ENCODE peak calls at places on chromosomes 12 and 14, in ten cellular contexts. Q, M, C, L, P, E, F, Y, W and J are unnamed samples. For H3K4me1, the result is how much of the 10 kb centered on the place peaks cover.

GRCh38 chr12:50753232-50753769 is 10.6 kb upstream of the ATF1 start:
- DNase-seq in Q (no peak), M (no peak), C (peak), L (no peak), P (no peak), E (no peak), F (no peak), Y (no peak), W (no peak), J (no peak)

GRCh38 chr12:25256005-25256404 is 5.3 kb upstream of the KRAS start:
- DNase-seq in Q (no peak), M (no peak), C (no peak), L (no peak), P (no peak), E (no peak), F (no peak), Y (no peak), W (no peak), J (no peak)

GRCh38 chr12:102948941-102949352 is 8.5 kb upstream of the ASCL1 start:
- DNase-seq in Q (peak), M (no peak), C (no peak), L (peak), P (no peak), E (peak), F (peak), Y (peak), W (peak), J (no peak)

GRCh38 chr14:94646481-94646880 is 34.3 kb downstream of the SERPINA3 start:
- DNase-seq in Q (no peak), M (no peak), C (no peak), L (peak), P (no peak), E (no peak), F (no peak), Y (no peak), W (peak), J (no peak)

GRCh38 chr12:132986885-132987225 is 688 bp downstream of the ZNF26 start:
- DNase-seq in Q (no peak), M (no peak), C (no peak), L (peak), P (no peak), E (no peak), F (peak), Y (no peak), W (no peak), J (no peak)

GRCh38 chr14:100891501-100892445 is 11.7 kb downstream of the RTL1 start:
- DNase-seq in Q (no peak), M (no peak), C (no peak), L (no peak), P (peak), E (no peak), F (no peak), Y (no peak), W (no peak), J (no peak)

GRCh38 chr14:29735459-29735858 is 192.2 kb downstream of the PRKD1 start:
- DNase-seq in Q (no peak), M (no peak), C (no peak), L (no peak), P (no peak), E (peak), F (no peak), Y (no peak), W (peak), J (no peak)

GRCh38 chr12:28086521-28086920 is 103.7 kb upstream of the CCDC91 start:
- DNase-seq in Q (no peak), M (no peak), C (no peak), L (no peak), P (no peak), E (no peak), F (no peak), Y (no peak), W (no peak), J (no peak)

GRCh38 chr12:80582431-80582830 is 125.0 kb upstream of the MYF6 start:
- DNase-seq in Q (no peak), M (no peak), C (no peak), L (no peak), P (no peak), E (no peak), F (no peak), Y (no peak), W (no peak), J (no peak)

GRCh38 chr12:122197612-122197966 is 5.9 kb upstream of the B3GNT4 start:
- DNase-seq in Q (no peak), M (no peak), C (no peak), L (peak), P (no peak), E (no peak), F (no peak), Y (no peak), W (no peak), J (no peak)

GRCh38 chr14:42628591-42628990 is 1021.9 kb downstream of the LRFN5 start:
- DNase-seq in Q (no peak), M (no peak), C (no peak), L (no peak), P (no peak), E (no peak), F (no peak), Y (no peak), W (no peak), J (no peak)

GRCh38 chr12:78181544-78182162 is 351.0 kb downstream of the NAV3 start:
- DNase-seq in Q (peak), M (no peak), C (no peak), L (peak), P (no peak), E (no peak), F (peak), Y (no peak), W (peak), J (no peak)

GRCh38 chr14:51562816-51563215 is 88.9 kb upstream of the FRMD6 start:
- DNase-seq in Q (no peak), M (no peak), C (peak), L (peak), P (no peak), E (no peak), F (no peak), Y (no peak), W (no peak), J (no peak)

GRCh38 chr12:121260091-121260490 is 36.4 kb downstream of the CAMKK2 start:
- DNase-seq in Q (no peak), M (no peak), C (no peak), L (no peak), P (no peak), E (no peak), F (no peak), Y (no peak), W (no peak), J (no peak)

GRCh38 chr14:23000860-23001259 is 9.1 kb downstream of the C14orf93 start:
- DNase-seq in Q (no peak), M (no peak), C (no peak), L (no peak), P (no peak), E (no peak), F (no peak), Y (no peak), W (no peak), J (no peak)

GRCh38 chr14:53757732-53758131 is 198.9 kb downstream of the BMP4 start:
- DNase-seq in Q (no peak), M (no peak), C (no peak), L (no peak), P (no peak), E (no peak), F (no peak), Y (no peak), W (no peak), J (no peak)

GRCh38 chr12:75444444-75445136 is 36.0 kb upstream of the GLIPR1 start:
- DNase-seq in Q (peak), M (no peak), C (peak), L (peak), P (no peak), E (no peak), F (peak), Y (no peak), W (no peak), J (no peak)

GRCh38 chr12:53324113-53324778 is 2.8 kb upstream of the AAAS start:
- DNase-seq in Q (peak), M (no peak), C (peak), L (no peak), P (no peak), E (no peak), F (no peak), Y (peak), W (no peak), J (no peak)

GRCh38 chr12:70070494-70071007 is 172.7 kb upstream of the CNOT2 start:
- DNase-seq in Q (no peak), M (no peak), C (no peak), L (peak), P (no peak), E (no peak), F (no peak), Y (no peak), W (peak), J (no peak)

GRCh38 chr12:43370299-43370698 is 181.7 kb downstream of the ADAMTS20 start:
- DNase-seq in Q (no peak), M (peak), C (peak), L (peak), P (no peak), E (no peak), F (no peak), Y (no peak), W (no peak), J (no peak)

GRCh38 chr14:24172261-24172860 is 481 bp downstream of the REC8 start:
- DNase-seq in Q (no peak), M (no peak), C (no peak), L (no peak), P (no peak), E (no peak), F (no peak), Y (no peak), W (no peak), J (no peak)

GRCh38 chr12:130920711-130921381 is 32.9 kb upstream of the ADGRD1 start:
- DNase-seq in Q (no peak), M (no peak), C (no peak), L (peak), P (peak), E (peak), F (no peak), Y (no peak), W (no peak), J (no peak)

GRCh38 chr12:50174971-50175715 is 8.0 kb upstream of the CERS5 start:
- DNase-seq in Q (peak), M (peak), C (peak), L (peak), P (no peak), E (peak), F (peak), Y (peak), W (peak), J (no peak)

GRCh38 chr12:64707362-64707761 is 51.8 kb downstream of the GNS start:
- DNase-seq in Q (no peak), M (no peak), C (peak), L (no peak), P (no peak), E (no peak), F (no peak), Y (no peak), W (no peak), J (no peak)

GRCh38 chr14:85317491-85318021 is 212.4 kb upstream of the FLRT2 start:
- DNase-seq in Q (no peak), M (no peak), C (peak), L (peak), P (no peak), E (no peak), F (no peak), Y (no peak), W (no peak), J (no peak)

GRCh38 chr12:108190529-108190928 is 61.4 kb downstream of the WSCD2 start:
- DNase-seq in Q (peak), M (no peak), C (no peak), L (no peak), P (no peak), E (peak), F (no peak), Y (no peak), W (no peak), J (no peak)

GRCh38 chr12:114698566-114699163 is 14.7 kb upstream of the TBX3 start:
- DNase-seq in Q (no peak), M (no peak), C (no peak), L (no peak), P (no peak), E (no peak), F (no peak), Y (no peak), W (peak), J (no peak)

GRCh38 chr14:60723218-60724079 is 702 bp downstream of the SIX4 start:
- DNase-seq in Q (peak), M (peak), C (peak), L (peak), P (peak), E (no peak), F (peak), Y (peak), W (peak), J (no peak)

GRCh38 chr12:120252071-120252906 is 13.2 kb downstream of the PXN start:
- DNase-seq in Q (no peak), M (no peak), C (no peak), L (no peak), P (peak), E (no peak), F (no peak), Y (peak), W (no peak), J (no peak)

GRCh38 chr12:19739195-19739776 is 300.0 kb downstream of the AEBP2 start:
- DNase-seq in Q (peak), M (peak), C (peak), L (peak), P (no peak), E (peak), F (peak), Y (peak), W (peak), J (no peak)

GRCh38 chr12:53725824-53726223 is 1.4 kb downstream of the CALCOCO1 start:
- DNase-seq in Q (no peak), M (no peak), C (no peak), L (peak), P (no peak), E (no peak), F (no peak), Y (no peak), W (no peak), J (no peak)

GRCh38 chr12:92107094-92107493 is 38.6 kb downstream of the BTG1 start:
- DNase-seq in Q (no peak), M (no peak), C (no peak), L (no peak), P (no peak), E (no peak), F (no peak), Y (no peak), W (peak), J (no peak)

GRCh38 chr12:92108651-92109050 is 37.0 kb downstream of the BTG1 start:
- DNase-seq in Q (peak), M (no peak), C (no peak), L (peak), P (no peak), E (peak), F (no peak), Y (no peak), W (peak), J (no peak)

GRCh38 chr12:92105676-92106075 is 40.0 kb downstream of the BTG1 start:
- DNase-seq in Q (no peak), M (no peak), C (no peak), L (no peak), P (no peak), E (no peak), F (no peak), Y (no peak), W (no peak), J (no peak)

GRCh38 chr12:92109613-92110012 is 36.0 kb downstream of the BTG1 start:
- DNase-seq in Q (no peak), M (no peak), C (no peak), L (no peak), P (no peak), E (no peak), F (no peak), Y (no peak), W (no peak), J (no peak)

GRCh38 chr12:92107621-92108131 is 38.0 kb downstream of the BTG1 start:
- DNase-seq in Q (peak), M (no peak), C (no peak), L (no peak), P (no peak), E (no peak), F (no peak), Y (no peak), W (peak), J (no peak)
- H3K4me1 ChIP-seq in Q (under half), M (under half), C (under half), L (under half), P (under half), E (under half), F (half or more), Y (under half), W (under half), J (under half)

GRCh38 chr14:20461230-20462141 is at the start of gene PIP4P1:
- DNase-seq in Q (peak), M (peak), C (peak), L (peak), P (peak), E (peak), F (peak), Y (peak), W (peak), J (peak)
- H3K4me1 ChIP-seq in Q (under half), M (under half), C (under half), L (under half), P (under half), E (under half), F (under half), Y (under half), W (under half), J (half or more)

GRCh38 chr12:6955462-6956331 is 4.5 kb downstream of the PTPN6 start:
- DNase-seq in Q (no peak), M (no peak), C (no peak), L (no peak), P (no peak), E (no peak), F (no peak), Y (no peak), W (no peak), J (no peak)
- H3K4me1 ChIP-seq in Q (under half), M (under half), C (under half), L (under half), P (under half), E (half or more), F (under half), Y (half or more), W (under half), J (under half)

GRCh38 chr14:103649001-103649400 is 20.0 kb downstream of the KLC1 start:
- DNase-seq in Q (no peak), M (no peak), C (no peak), L (no peak), P (no peak), E (no peak), F (no peak), Y (no peak), W (no peak), J (no peak)
- H3K4me1 ChIP-seq in Q (under half), M (under half), C (under half), L (under half), P (under half), E (under half), F (under half), Y (under half), W (under half), J (under half)

GRCh38 chr14:104371917-104372316 is 207.6 kb upstream of the C14orf180 start:
- DNase-seq in Q (no peak), M (no peak), C (no peak), L (no peak), P (no peak), E (no peak), F (no peak), Y (no peak), W (no peak), J (no peak)

GRCh38 chr14:104369208-104369607 is 210.4 kb upstream of the C14orf180 start:
- DNase-seq in Q (no peak), M (no peak), C (no peak), L (no peak), P (no peak), E (no peak), F (no peak), Y (no peak), W (no peak), J (no peak)

GRCh38 chr14:104371031-104371430 is 208.5 kb upstream of the C14orf180 start:
- DNase-seq in Q (no peak), M (no peak), C (no peak), L (no peak), P (no peak), E (no peak), F (no peak), Y (no peak), W (no peak), J (no peak)

GRCh38 chr14:104368751-104369100 is 210.8 kb upstream of the C14orf180 start:
- DNase-seq in Q (no peak), M (no peak), C (no peak), L (no peak), P (no peak), E (no peak), F (no peak), Y (no peak), W (no peak), J (no peak)

GRCh38 chr14:104370256-104370870 is 209.2 kb upstream of the C14orf180 start:
- DNase-seq in Q (peak), M (no peak), C (no peak), L (no peak), P (no peak), E (no peak), F (peak), Y (no peak), W (peak), J (no peak)
- H3K4me1 ChIP-seq in Q (under half), M (under half), C (under half), L (under half), P (under half), E (under half), F (under half), Y (under half), W (under half), J (under half)

DNA sequence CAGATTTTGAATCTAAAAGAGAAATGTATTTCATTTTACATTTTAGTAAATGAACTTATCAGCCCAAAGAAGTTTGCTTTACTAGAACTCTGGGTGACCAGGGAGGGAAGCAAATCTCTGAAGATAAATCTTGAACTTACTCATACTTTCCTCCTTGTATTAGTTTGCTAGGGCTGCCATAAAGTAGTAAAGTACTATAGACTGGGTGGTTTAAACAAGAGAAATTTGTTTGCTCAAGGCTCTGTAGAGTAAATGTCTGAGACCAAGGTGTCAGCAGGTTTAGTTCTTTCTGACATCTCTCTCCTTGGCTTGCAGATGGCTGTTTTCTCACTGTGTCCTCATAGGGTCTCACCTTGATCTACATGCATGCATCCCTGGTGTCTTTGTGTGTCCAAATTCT is 926.0 kb downstream of the DIO2 start:
- DNase-seq in Q (no peak), M (no peak), C (no peak), L (no peak), P (no peak), E (no peak), F (no peak), Y (no peak), W (no peak), J (no peak)
- H3K4me1 ChIP-seq in Q (under half), M (under half), C (under half), L (under half), P (under half), E (under half), F (under half), Y (under half), W (under half), J (under half)

GRCh38 chr12:56720696-56721615 is 4.1 kb downstream of the NACA start:
- DNase-seq in Q (no peak), M (no peak), C (no peak), L (no peak), P (no peak), E (no peak), F (no peak), Y (no peak), W (peak), J (no peak)
- H3K4me1 ChIP-seq in Q (half or more), M (half or more), C (under half), L (under half), P (under half), E (half or more), F (half or more), Y (half or more), W (under half), J (half or more)

GRCh38 chr12:26678697-26679660 is 154.0 kb downstream of the ITPR2 start:
- DNase-seq in Q (no peak), M (no peak), C (no peak), L (peak), P (no peak), E (no peak), F (no peak), Y (no peak), W (peak), J (no peak)
- H3K4me1 ChIP-seq in Q (under half), M (under half), C (under half), L (under half), P (under half), E (under half), F (under half), Y (under half), W (under half), J (under half)

DNA sequence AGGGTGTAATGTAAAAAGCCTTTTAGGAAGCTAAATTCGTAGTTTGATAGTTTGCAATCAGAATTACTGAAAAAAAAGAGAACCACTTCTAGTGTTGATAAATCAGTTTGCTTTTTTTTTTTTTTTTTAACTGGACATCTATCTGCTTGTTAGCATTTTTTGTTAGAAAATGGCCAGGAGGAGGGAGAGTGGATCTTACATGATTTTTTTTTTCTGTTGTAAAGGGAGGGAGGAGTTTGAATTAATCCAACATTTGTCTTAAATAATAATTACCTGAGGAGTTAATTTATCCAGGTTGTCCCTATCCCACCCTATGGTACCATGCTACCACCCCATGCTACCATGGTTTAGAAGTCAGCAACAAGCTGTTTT is 1.2 kb downstream of the FBXO34 start:
- DNase-seq in Q (no peak), M (no peak), C (no peak), L (no peak), P (no peak), E (no peak), F (no peak), Y (no peak), W (no peak), J (no peak)
- H3K4me1 ChIP-seq in Q (under half), M (under half), C (under half), L (under half), P (under half), E (under half), F (under half), Y (half or more), W (under half), J (under half)